ENCODE peak calls at places on chromosomes 4 and X, in four cellular contexts. B is GM23248, J is heart right ventricle, R is kidney. E is an unnamed sample. For H3K4me1, the result is how much of the 10 kb centered on the place peaks cover.

GRCh38 chr4:41572414-41572986 is 34.5 kb downstream of the LIMCH1 start:
- DNase-seq in B (peak), J (no peak), R (no peak), E (no peak)

GRCh38 chrX:23317799-23318724 is 16.6 kb upstream of the PTCHD1 start:
- DNase-seq in B (peak), J (no peak), R (no peak), E (no peak)

GRCh38 chrX:63713510-63713909 is 71.5 kb downstream of the ARHGEF9 start:
- DNase-seq in B (peak), J (peak), R (no peak), E (peak)

GRCh38 chrX:136166221-136166855 is 19.0 kb downstream of the FHL1 start:
- DNase-seq in B (peak), J (peak), R (no peak), E (no peak)

GRCh38 chr4:27066591-27066990 is 205.9 kb downstream of the STIM2 start:
- DNase-seq in B (no peak), J (no peak), R (no peak), E (peak)

GRCh38 chr4:151859646-151860045 is 98.8 kb upstream of the GATB start:
- DNase-seq in B (no peak), J (no peak), R (no peak), E (no peak)

GRCh38 chrX:110531873-110532272 is 173.2 kb downstream of the RTL9 start:
- DNase-seq in B (peak), J (peak), R (no peak), E (peak)

GRCh38 chrX:110155759-110156158 is 152.8 kb downstream of the TMEM164 start:
- DNase-seq in B (no peak), J (no peak), R (no peak), E (no peak)

GRCh38 chr4:119729815-119730643 is 101.4 kb upstream of the PDE5A start:
- DNase-seq in B (peak), J (peak), R (peak), E (peak)

GRCh38 chrX:10296581-10296980 is 139.8 kb downstream of the CLCN4 start:
- DNase-seq in B (peak), J (no peak), R (no peak), E (no peak)

GRCh38 chr4:73603307-73603710 is 16.9 kb downstream of the RASSF6 start:
- DNase-seq in B (no peak), J (no peak), R (no peak), E (no peak)

GRCh38 chr4:21304061-21304541 is 603.8 kb downstream of the PACRGL start:
- DNase-seq in B (peak), J (no peak), R (peak), E (no peak)

GRCh38 chr4:104897297-104897645 is 249.4 kb upstream of the TET2 start:
- DNase-seq in B (no peak), J (no peak), R (no peak), E (no peak)

GRCh38 chr4:64713256-64713840 is 304.1 kb upstream of the TECRL start:
- DNase-seq in B (peak), J (no peak), R (no peak), E (no peak)

GRCh38 chr4:109730294-109731051 is 603 bp upstream of the PLA2G12A start:
- DNase-seq in B (peak), J (no peak), R (peak), E (peak)

GRCh38 chr4:74770511-74770910 is 23.8 kb downstream of the BTC start:
- DNase-seq in B (no peak), J (no peak), R (no peak), E (no peak)

GRCh38 chrX:154378059-154378798 is 866 bp upstream of the EMD start:
- DNase-seq in B (peak), J (no peak), R (peak), E (peak)

GRCh38 chr4:20323991-20324390 is 72.3 kb downstream of the SLIT2 start:
- DNase-seq in B (no peak), J (no peak), R (no peak), E (no peak)

GRCh38 chrX:153387987-153388721 is 13.0 kb downstream of the PNMA6E start:
- DNase-seq in B (no peak), J (no peak), R (no peak), E (no peak)

GRCh38 chr4:14155803-14156202 is 528.3 kb upstream of the BOD1L1 start:
- DNase-seq in B (no peak), J (no peak), R (no peak), E (no peak)

GRCh38 chr4:40731792-40732245 is 17.9 kb upstream of the NSUN7 start:
- DNase-seq in B (no peak), J (peak), R (no peak), E (peak)

GRCh38 chr4:23022032-23022431 is 329.3 kb downstream of the GBA3 start:
- DNase-seq in B (peak), J (no peak), R (no peak), E (no peak)

GRCh38 chr4:3487861-3488260 is 24.8 kb downstream of the DOK7 start:
- DNase-seq in B (no peak), J (no peak), R (no peak), E (no peak)

GRCh38 chr4:39469429-39470077 is 10.7 kb downstream of the LIAS start:
- DNase-seq in B (peak), J (peak), R (no peak), E (no peak)

GRCh38 chr4:72430050-72430449 is 139.0 kb downstream of the ADAMTS3 start:
- DNase-seq in B (peak), J (no peak), R (no peak), E (no peak)

GRCh38 chr4:151407466-151408379 is 1.3 kb upstream of the FHIP1A start:
- DNase-seq in B (no peak), J (no peak), R (peak), E (peak)

GRCh38 chr4:151169223-151169622 is 69.8 kb downstream of the RPS3A start:
- DNase-seq in B (peak), J (peak), R (peak), E (peak)

GRCh38 chrX:150873616-150874015 is 24.9 kb downstream of the CD99L2 start:
- DNase-seq in B (peak), J (peak), R (no peak), E (peak)

GRCh38 chrX:80792205-80792604 is 17.5 kb downstream of the BRWD3 start:
- DNase-seq in B (no peak), J (no peak), R (no peak), E (no peak)

GRCh38 chrX:16144420-16144819 is 21.1 kb downstream of the GRPR start:
- DNase-seq in B (no peak), J (no peak), R (no peak), E (no peak)
- H3K4me3 ChIP-seq in B (no peak), J (no peak), R (no peak), E (no peak)

GRCh38 chr4:188432328-188432727 is 293.1 kb downstream of the TRIML1 start:
- DNase-seq in B (no peak), J (no peak), R (no peak), E (no peak)
- H3K27ac ChIP-seq in B (no peak), J (no peak), R (no peak), E (no peak)

GRCh38 chr4:184816962-184817361 is 8.8 kb downstream of the ACSL1 start:
- DNase-seq in B (no peak), J (no peak), R (no peak), E (no peak)
- H3K4me1 ChIP-seq in B (under half), J (half or more), R (under half), E (half or more)

DNA sequence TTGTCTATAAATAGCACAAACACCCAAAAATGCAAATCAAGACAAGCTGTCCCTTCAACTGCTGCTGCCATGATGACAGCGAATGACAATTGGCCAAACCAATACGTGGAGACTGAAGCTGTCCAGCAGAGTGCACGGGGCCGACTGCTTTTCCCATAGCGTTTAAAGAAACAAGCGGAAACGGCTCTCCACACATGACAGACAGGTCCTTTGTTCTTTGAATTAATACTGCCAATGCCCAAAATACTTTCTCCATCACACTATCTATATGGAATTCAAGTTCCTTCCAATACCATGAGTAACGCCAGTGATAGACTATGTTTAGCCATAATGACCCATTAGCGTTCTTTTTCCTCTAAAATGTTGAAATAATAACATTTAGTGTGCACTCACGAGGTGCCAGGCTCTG is 35.5 kb downstream of the AFAP1 start:
- DNase-seq in B (peak), J (no peak), R (no peak), E (no peak)
- H3K4me3 ChIP-seq in B (peak), J (no peak), R (no peak), E (no peak)

DNA sequence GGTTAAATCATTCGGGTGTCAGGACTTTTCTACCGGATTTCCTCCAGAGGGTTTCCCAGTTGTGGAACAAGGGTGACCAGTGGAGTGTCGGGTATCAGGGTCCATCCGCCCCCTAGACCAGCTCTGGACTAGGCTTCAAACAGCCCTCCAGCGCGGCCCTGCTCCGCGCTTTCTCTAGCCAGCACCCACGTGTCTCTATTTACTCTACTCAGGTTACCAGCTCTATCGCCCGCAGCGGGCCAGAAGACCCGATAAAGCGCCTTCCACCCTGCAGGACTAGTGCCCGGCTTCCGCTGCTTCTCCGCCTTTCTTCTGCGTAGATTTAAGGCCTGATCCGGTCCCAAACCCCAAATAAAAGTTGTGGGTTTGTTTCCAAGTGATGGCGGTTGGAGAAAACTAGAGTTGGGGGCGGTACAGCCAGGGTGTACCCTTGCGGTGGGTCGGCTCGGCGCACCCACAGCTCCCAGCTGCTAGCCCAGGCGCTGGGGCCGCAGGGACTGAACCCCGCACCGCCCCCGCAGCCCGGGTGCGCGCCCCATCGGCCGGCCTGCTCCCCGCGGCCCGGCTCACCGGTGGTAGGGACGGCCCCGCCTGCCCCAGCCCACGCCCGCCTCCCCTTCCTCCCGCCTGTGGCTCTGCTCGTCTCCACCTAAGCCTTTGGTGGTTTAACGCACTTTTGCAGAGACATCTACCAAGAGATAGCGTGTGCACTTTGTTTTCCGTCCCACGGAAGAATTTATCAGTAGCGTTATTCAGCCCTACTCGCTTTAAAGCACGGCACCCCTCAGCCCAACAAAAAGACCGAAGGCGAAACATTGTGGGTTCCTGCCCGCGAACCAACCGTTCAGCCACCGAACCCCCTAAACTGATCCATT is 2.1 kb downstream of the LEF1 start:
- DNase-seq in B (no peak), J (no peak), R (peak), E (no peak)
- H3K27ac ChIP-seq in B (no peak), J (peak), R (no peak), E (no peak)

GRCh38 chr4:10095296-10095991 is 21.2 kb downstream of the WDR1 start:
- DNase-seq in B (peak), J (no peak), R (peak), E (peak)
- H3K4me1 ChIP-seq in B (half or more), J (half or more), R (under half), E (half or more)

GRCh38 chr4:55176497-55176896 is 51.1 kb upstream of the KDR start:
- DNase-seq in B (no peak), J (no peak), R (no peak), E (no peak)

GRCh38 chr4:55178226-55179005 is 53.0 kb upstream of the KDR start:
- DNase-seq in B (no peak), J (peak), R (no peak), E (no peak)

GRCh38 chr4:55173580-55173979 is 48.2 kb upstream of the KDR start:
- DNase-seq in B (peak), J (no peak), R (no peak), E (no peak)

GRCh38 chr4:55177461-55177860 is 52.1 kb upstream of the KDR start:
- DNase-seq in B (no peak), J (no peak), R (no peak), E (no peak)

GRCh38 chr4:55175779-55176231 is 50.4 kb upstream of the KDR start:
- DNase-seq in B (peak), J (no peak), R (no peak), E (no peak)
- H3K4me3 ChIP-seq in B (peak), J (no peak), R (no peak), E (no peak)

GRCh38 chr4:123788577-123788976 is 392.0 kb downstream of the SPRY1 start:
- DNase-seq in B (peak), J (no peak), R (no peak), E (no peak)
- H3K27ac ChIP-seq in B (no peak), J (peak), R (no peak), E (peak)

DNA sequence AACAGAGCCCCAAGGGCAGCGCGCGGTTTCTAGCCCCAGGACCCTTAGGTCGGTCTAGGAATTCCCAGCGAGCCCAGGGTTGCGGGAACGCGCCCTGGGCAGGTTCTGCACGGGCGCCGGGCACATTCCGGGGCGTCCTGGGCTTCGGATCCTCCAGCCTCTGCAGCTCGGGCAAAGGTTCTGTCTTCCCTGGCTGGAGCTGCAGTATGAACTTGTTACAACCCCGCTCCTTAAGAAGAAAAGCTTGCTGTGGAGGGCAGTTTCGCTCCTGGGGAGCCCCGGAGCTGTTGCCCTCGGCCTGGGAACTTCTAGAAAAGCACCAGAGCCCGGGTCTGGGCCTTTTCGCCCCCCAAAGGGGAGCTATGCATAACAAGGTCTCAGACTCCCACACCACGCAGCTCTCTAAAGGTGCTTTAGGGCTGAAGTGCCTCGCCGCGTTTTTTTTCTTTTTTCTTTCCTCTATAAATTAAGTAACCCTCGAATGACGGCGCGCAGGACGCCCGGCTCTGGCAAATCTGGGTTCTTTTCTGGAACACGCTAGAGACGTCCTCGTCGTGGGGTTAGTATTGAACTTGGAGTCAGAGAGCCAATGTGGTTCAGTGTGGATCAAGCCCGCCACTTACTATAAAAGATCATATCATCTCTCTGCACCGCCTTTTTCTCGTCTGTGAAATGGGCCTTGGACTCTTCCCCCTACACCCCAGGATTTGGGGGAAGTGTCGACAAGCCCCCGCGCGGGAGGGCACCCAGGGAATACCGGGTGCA is 5.7 kb downstream of the MSX1 start:
- DNase-seq in B (no peak), J (no peak), R (peak), E (no peak)
- H3K4me1 ChIP-seq in B (under half), J (half or more), R (under half), E (under half)

DNA sequence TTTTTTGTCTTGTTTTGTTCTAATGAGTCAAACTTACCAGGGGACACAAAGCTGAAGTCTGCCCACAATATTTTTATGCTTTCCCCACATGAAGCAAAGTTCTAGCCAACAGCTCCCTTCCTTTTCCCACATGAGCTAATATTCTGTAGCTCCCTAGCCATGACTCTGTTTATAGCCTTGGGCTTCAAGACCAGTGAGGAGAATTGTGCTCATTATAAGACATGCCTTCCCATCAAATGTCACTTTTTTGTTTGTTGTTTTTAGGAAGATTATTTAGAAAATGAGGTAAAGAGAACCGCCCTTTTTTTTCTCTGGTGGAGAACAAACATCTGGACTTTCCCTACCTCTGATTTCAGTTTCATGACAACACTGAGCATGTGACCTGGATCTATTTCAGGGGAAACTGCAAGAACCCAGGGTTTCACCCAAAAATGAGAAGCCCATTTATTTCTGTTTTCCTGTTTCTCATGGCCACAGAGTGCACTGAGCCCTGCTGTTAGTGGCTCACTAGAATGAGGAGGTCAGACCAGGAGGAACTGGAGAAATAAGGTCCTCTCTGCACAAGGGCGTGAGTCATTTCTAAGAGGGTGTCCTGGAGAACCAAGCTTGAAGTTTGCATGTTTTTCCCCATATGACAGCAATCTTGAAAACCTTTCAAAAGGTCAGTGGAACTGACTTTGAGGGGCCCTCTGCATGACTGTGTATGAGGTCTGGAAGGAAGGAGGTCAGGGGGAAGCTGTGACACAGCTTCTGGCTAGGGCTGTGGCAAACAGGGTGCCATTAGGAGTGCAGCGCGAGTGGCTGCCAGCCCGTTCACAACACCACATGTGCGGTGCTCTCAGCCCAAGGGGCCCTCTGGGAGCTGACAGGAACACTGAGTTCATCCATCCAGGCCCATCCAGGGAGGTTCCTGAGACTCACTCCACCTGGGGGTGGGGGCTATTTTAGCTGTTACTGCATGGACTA is 55.1 kb downstream of the CHST7 start:
- DNase-seq in B (peak), J (peak), R (no peak), E (peak)
- H3K4me3 ChIP-seq in B (no peak), J (no peak), R (no peak), E (no peak)

E was measured in heart left ventricle.